ENCODE peak calls at places on chromosomes 2 and 18, in four cellular contexts. I is heart left ventricle; Z is CD8-positive, alpha-beta memory T cell; S is IMR-90. Y is an unnamed sample.

GRCh38 chr18:67600781-67601180 is 84.3 kb upstream of the DSEL start:
- DNase-seq in Z (no peak), I (no peak), S (peak; percentile 19), Y (no peak)

GRCh38 chr2:26657265-26657664 is 16.1 kb upstream of the CIB4 start:
- DNase-seq in Z (no peak), I (no peak), S (no peak), Y (no peak)

GRCh38 chr2:31384771-31385276 is 29.7 kb downstream of the XDH start:
- DNase-seq in S (peak; percentile 97), I (no peak), Z (no peak), Y (no peak)

GRCh38 chr18:67318651-67319050 is 197.9 kb downstream of the DSEL start:
- DNase-seq in I (no peak), S (peak; percentile 69), Z (no peak), Y (no peak)

GRCh38 chr18:27017901-27018500 is 152.5 kb upstream of the AQP4 start:
- DNase-seq in Z (no peak), I (no peak), S (no peak), Y (no peak)

GRCh38 chr2:223995569-223995968 is 38.3 kb downstream of the MRPL44 start:
- DNase-seq in Z (no peak), S (peak; percentile 52), I (no peak), Y (no peak)

GRCh38 chr18:74251297-74252031 is 40.3 kb downstream of the CYB5A start:
- DNase-seq in I (no peak), S (peak; percentile 72), Z (no peak), Y (peak; percentile 74)

GRCh38 chr2:159671047-159671446 is 41.3 kb upstream of the MARCHF7 start:
- DNase-seq in Z (no peak), S (no peak), I (no peak), Y (no peak)

GRCh38 chr2:149894226-149894625 is 306.7 kb upstream of the MMADHC start:
- DNase-seq in I (no peak), Z (no peak), S (no peak), Y (no peak)

GRCh38 chr2:17426708-17427107 is 91.5 kb downstream of the RAD51AP2 start:
- DNase-seq in Z (no peak), I (no peak), S (no peak), Y (no peak)

GRCh38 chr18:29321561-29321960 is 1144.6 kb upstream of the CDH2 start:
- DNase-seq in S (peak; percentile 2), Z (no peak), I (no peak), Y (no peak)

GRCh38 chr18:59570101-59570875 is 126.9 kb downstream of the CCBE1 start:
- DNase-seq in S (peak; percentile 18), Z (no peak), I (no peak), Y (no peak)
- H3K4me3 ChIP-seq in S (no peak overlapping the region), Z (no peak overlapping the region), I (no peak overlapping the region), Y (no peak overlapping the region)

GRCh38 chr2:203804070-203804469 is 63.5 kb upstream of the CTLA4 start:
- DNase-seq in S (peak; percentile 96), Z (no peak), I (no peak), Y (no peak)

GRCh38 chr2:203803046-203803429 is 64.5 kb upstream of the CTLA4 start:
- DNase-seq in S (no peak), I (no peak), Z (no peak), Y (no peak)

GRCh38 chr2:203804766-203805484 is 62.6 kb upstream of the CTLA4 start:
- DNase-seq in S (peak; percentile 55), I (no peak), Z (no peak), Y (no peak)

GRCh38 chr2:203808041-203808750 is 59.4 kb upstream of the CTLA4 start:
- DNase-seq in S (peak; percentile 95), I (no peak), Z (no peak), Y (no peak)

DNA sequence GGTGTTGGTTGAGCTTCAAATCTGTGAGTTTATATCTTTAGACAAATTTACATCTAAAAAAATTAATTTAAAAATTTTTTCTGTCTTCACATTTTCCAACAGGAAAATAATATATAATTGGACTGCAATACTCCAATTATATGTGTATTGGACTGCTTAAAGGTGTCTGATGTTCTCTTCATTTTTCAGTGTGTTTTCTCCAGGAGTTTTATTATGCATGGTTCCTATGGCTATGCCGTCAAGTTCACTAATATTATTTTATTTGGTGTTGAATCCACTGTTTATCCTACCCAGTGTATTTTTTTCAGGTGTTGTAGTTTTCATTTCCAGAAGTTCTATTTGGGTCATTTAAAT is 62.1 kb upstream of the CTLA4 start:
- DNase-seq in I (no peak), Z (no peak), S (no peak), Y (no peak)
- H3K27ac ChIP-seq in I (no peak overlapping the region), Z (no peak overlapping the region), S (no peak overlapping the region), Y (no peak overlapping the region)

DNA sequence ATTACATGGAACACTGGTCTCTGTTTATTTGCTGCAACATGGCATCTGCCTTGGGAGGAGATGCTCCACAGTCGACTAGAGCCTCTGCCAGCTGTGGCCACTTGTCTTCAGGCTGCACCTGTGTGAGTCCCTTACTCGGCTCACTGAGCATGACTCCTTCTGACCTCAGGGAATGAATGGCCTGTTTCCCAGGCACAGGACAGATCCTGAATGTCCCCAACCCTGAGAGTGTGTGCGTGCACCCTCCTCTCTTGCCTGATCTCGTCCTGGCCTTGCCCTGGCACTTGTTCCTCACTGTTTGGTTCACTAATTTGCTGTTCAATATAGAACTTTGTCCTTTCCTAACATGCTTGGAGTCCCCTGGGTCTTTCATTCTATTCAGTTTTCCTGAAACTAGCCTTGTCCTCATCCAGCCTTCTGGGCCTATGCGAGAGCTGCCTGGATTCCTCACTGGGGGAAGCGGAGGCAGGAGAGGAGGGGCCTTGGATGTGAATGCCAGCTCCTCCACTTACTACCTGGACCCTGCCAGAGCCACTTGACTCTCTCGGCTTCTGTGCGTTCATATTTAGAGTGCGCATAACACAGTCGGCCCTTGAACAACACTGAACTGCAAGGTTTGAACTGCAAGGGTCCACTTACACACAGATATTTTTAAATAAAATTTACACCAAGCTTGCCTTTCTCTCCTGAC is 184.8 kb downstream of the ACKR3 start:
- DNase-seq in I (no peak), S (no peak), Z (no peak), Y (no peak)
- H3K4me3 ChIP-seq in I (no peak overlapping the region), S (no peak overlapping the region), Z (no peak overlapping the region), Y (no peak overlapping the region)

GRCh38 chr2:128308284-128308731 is 10.4 kb downstream of the HS6ST1 start:
- DNase-seq in I (peak; percentile 61), S (no peak), Z (no peak), Y (no peak)

GRCh38 chr2:128306931-128307460 is 11.7 kb downstream of the HS6ST1 start:
- DNase-seq in Z (no peak), I (peak; percentile 57), S (no peak), Y (no peak)

GRCh38 chr2:128306081-128306930 is 12.4 kb downstream of the HS6ST1 start:
- DNase-seq in I (peak; percentile 66), S (peak; percentile 100), Z (no peak), Y (no peak)

GRCh38 chr2:128308889-128309288 is 9.8 kb downstream of the HS6ST1 start:
- DNase-seq in S (no peak), Z (no peak), I (no peak), Y (no peak)

GRCh38 chr2:128307595-128307994 is 11.1 kb downstream of the HS6ST1 start:
- DNase-seq in I (peak; percentile 49), S (no peak), Z (no peak), Y (no peak)
- H3K27ac ChIP-seq in I (no peak overlapping the region), S (peak overlapping the region; percentile 93), Z (no peak overlapping the region), Y (no peak overlapping the region)

GRCh38 chr2:239881031-239881471 is 144.1 kb downstream of the NDUFA10 start:
- DNase-seq in Z (no peak), I (no peak), S (no peak), Y (no peak)

GRCh38 chr2:239882781-239883180 is 142.4 kb downstream of the NDUFA10 start:
- DNase-seq in S (no peak), Z (no peak), I (no peak), Y (no peak)

GRCh38 chr2:239881561-239882320 is 143.4 kb downstream of the NDUFA10 start:
- DNase-seq in I (no peak), Z (no peak), S (no peak), Y (no peak)

GRCh38 chr2:239883326-239884050 is 141.7 kb downstream of the NDUFA10 start:
- DNase-seq in Z (no peak), I (no peak), S (no peak), Y (no peak)

DNA sequence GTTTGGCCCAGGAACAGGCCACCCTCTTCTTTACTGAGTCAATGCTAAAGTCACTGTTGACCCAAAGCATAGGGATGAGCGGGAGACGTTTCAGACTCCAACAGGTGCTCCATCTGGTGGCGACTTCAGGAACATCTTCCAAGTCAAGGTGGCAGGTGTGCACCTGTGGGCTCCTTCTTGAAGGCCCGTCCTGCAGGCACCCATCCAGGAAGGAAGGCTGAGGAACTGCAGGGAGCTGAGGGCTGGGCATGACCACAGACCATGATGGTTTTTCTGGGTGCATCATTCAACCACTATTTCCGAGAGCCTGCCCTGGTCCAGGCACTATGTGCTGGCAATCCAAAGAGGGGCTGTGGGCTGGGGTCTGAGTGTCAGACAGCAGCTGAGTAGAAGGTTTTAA is 142.8 kb downstream of the NDUFA10 start:
- DNase-seq in Z (peak; percentile 37), I (no peak), S (no peak), Y (no peak)
- H3K4me3 ChIP-seq in Z (no peak overlapping the region), I (no peak overlapping the region), S (no peak overlapping the region), Y (no peak overlapping the region)

GRCh38 chr2:156522824-156523440 is 86.8 kb downstream of the GPD2 start:
- DNase-seq in S (no peak), Z (no peak), I (no peak), Y (no peak)
- H3K27ac ChIP-seq in S (no peak overlapping the region), Z (no peak overlapping the region), I (no peak overlapping the region), Y (no peak overlapping the region)

GRCh38 chr18:59910967-59911366 is 11.2 kb downstream of the PMAIP1 start:
- DNase-seq in Z (no peak), I (no peak), S (peak; percentile 73), Y (no peak)
- H3K4me3 ChIP-seq in Z (no peak overlapping the region), I (no peak overlapping the region), S (no peak overlapping the region), Y (no peak overlapping the region)

Y was measured in HL-60.